ENCODE peak calls at places on chromosomes 11 and 22, in seven cellular contexts. L, B, F, S, X, H and V are unnamed samples.
A peak's percentile ranks its signal among the peaks of the same experiment; 100 is the strongest.

GRCh38 chr11:75263944-75264349 is 23.4 kb downstream of the TPBGL start:
- DNase-seq in L (peak; percentile 12), B (peak; percentile 19), F (no peak), S (no peak), X (peak; percentile 41), H (no peak), V (peak; percentile 24)

GRCh38 chr11:211741-212140 is 4.2 kb downstream of the RIC8A start:
- DNase-seq in L (no peak), B (peak; percentile 7), F (no peak), S (no peak), X (no peak), H (no peak), V (no peak)

GRCh38 chr22:27206747-27207133 is 549.4 kb downstream of the MIAT start:
- DNase-seq in L (no peak), B (no peak), F (no peak), S (no peak), X (no peak), H (no peak), V (no peak)

GRCh38 chr22:33000342-33001280 is 57.6 kb downstream of the SYN3 start:
- DNase-seq in L (peak; percentile 32), B (peak; percentile 44), F (peak; percentile 92), S (peak; percentile 16), X (peak; percentile 45), H (peak; percentile 39), V (peak; percentile 63)

GRCh38 chr22:17910561-17911311 is 113.6 kb downstream of the MICAL3 start:
- DNase-seq in L (peak; percentile 91), B (peak; percentile 75), F (peak; percentile 68), S (peak; percentile 50), X (peak; percentile 88), H (peak; percentile 39), V (peak; percentile 86)

GRCh38 chr11:15863411-15863810 is 492.9 kb downstream of the SOX6 start:
- DNase-seq in L (peak; percentile 10), B (no peak), F (no peak), S (no peak), X (peak; percentile 28), H (no peak), V (no peak)

GRCh38 chr11:69474736-69475135 is 6.7 kb upstream of the LINC01488 start:
- DNase-seq in L (no peak), B (no peak), F (no peak), S (no peak), X (no peak), H (no peak), V (no peak)

GRCh38 chr11:33605703-33606102 is 94.9 kb downstream of the C11orf91 start:
- DNase-seq in L (no peak), B (no peak), F (no peak), S (no peak), X (no peak), H (no peak), V (no peak)

GRCh38 chr11:68140496-68141246 is 19.5 kb upstream of the CHKA start:
- DNase-seq in L (no peak), B (no peak), F (no peak), S (peak; percentile 72), X (no peak), H (no peak), V (no peak)

GRCh38 chr22:22936190-22936914 is 48.7 kb downstream of the IGLL5 start:
- DNase-seq in L (no peak), B (no peak), F (no peak), S (no peak), X (no peak), H (no peak), V (no peak)

GRCh38 chr22:24153353-24153752 is 27.9 kb upstream of the SUSD2 start:
- DNase-seq in L (peak; percentile 69), B (no peak), F (no peak), S (no peak), X (no peak), H (no peak), V (peak; percentile 36)

GRCh38 chr11:111585371-111585770 is 16.9 kb upstream of the SIK2 start:
- DNase-seq in L (peak; percentile 90), B (no peak), F (no peak), S (no peak), X (peak; percentile 51), H (no peak), V (peak; percentile 76)

GRCh38 chr11:117075186-117075585 is 23.0 kb downstream of the SIK3 start:
- DNase-seq in L (no peak), B (no peak), F (no peak), S (no peak), X (no peak), H (no peak), V (no peak)

GRCh38 chr11:10946072-10946471 is 88.2 kb upstream of the ZBED5 start:
- DNase-seq in L (no peak), B (no peak), F (no peak), S (no peak), X (no peak), H (no peak), V (no peak)

GRCh38 chr11:125315088-125315740 is 150.7 kb downstream of the PKNOX2 start:
- DNase-seq in L (peak; percentile 25), B (peak; percentile 65), F (peak; percentile 16), S (peak; percentile 56), X (peak; percentile 71), H (no peak), V (peak; percentile 81)

GRCh38 chr11:6402061-6402470 is 11.8 kb downstream of the SMPD1 start:
- DNase-seq in L (no peak), B (no peak), F (no peak), S (no peak), X (no peak), H (no peak), V (no peak)
- TF ChIP-seq CTCF in L (no peak), B (no peak), F (no peak), S (no peak), X (no peak), H (no peak), V (no peak)

GRCh38 chr11:94400839-94401772 is at the start of gene GPR83:
- DNase-seq in L (peak; percentile 12), B (no peak), F (peak; percentile 75), S (no peak), X (no peak), H (no peak), V (no peak)

GRCh38 chr11:94400075-94400838 is 962 bp downstream of the GPR83 start:
- DNase-seq in L (no peak), B (no peak), F (no peak), S (no peak), X (no peak), H (no peak), V (no peak)

GRCh38 chr11:94405062-94405461 is 3.8 kb upstream of the GPR83 start:
- DNase-seq in L (no peak), B (no peak), F (no peak), S (no peak), X (no peak), H (no peak), V (no peak)

GRCh38 chr11:94401773-94402265 is 600 bp upstream of the GPR83 start:
- DNase-seq in L (no peak), B (no peak), F (peak; percentile 29), S (no peak), X (no peak), H (no peak), V (no peak)

GRCh38 chr11:94402355-94402754 is 1.1 kb upstream of the GPR83 start:
- DNase-seq in L (no peak), B (no peak), F (no peak), S (no peak), X (no peak), H (no peak), V (no peak)
- H3K4me3 ChIP-seq in L (no peak overlapping the region), B (no peak overlapping the region), F (no peak overlapping the region), S (no peak overlapping the region), X (no peak overlapping the region), H (no peak overlapping the region), V (no peak overlapping the region)

GRCh38 chr11:36469063-36469462 is 41.0 kb downstream of the TRAF6 start:
- DNase-seq in L (no peak), B (no peak), F (peak; percentile 93), S (no peak), X (no peak), H (no peak), V (peak; percentile 57)
- TF ChIP-seq CTCF in L (peak; percentile 34), B (no peak), F (peak; percentile 87), S (no peak), X (no peak), H (no peak), V (peak; percentile 75)

DNA sequence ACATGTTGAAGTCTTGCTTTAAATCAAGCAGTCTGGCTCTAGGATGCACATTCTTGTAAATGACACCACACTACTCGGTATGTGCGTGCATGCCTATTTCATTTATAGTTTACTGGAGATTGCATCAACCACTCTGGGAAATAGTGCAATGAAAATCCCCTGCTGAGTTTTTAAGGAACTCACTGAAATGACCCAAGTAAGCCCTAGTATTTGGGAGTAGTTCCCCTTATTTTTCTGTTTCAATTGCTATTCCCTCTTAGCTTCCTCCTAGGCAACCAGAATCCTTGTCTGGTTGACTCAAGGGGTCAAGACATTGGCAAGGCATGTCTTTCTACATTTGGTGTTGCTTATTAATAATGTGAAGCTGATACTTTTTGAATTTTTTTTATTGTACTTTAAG is 160.2 kb upstream of the LARGE1 start:
- DNase-seq in L (no peak), B (no peak), F (no peak), S (no peak), X (no peak), H (no peak), V (no peak)
- H3K4me3 ChIP-seq in L (no peak overlapping the region), B (no peak overlapping the region), F (no peak overlapping the region), S (no peak overlapping the region), X (no peak overlapping the region), H (no peak overlapping the region), V (no peak overlapping the region)

GRCh38 chr22:35454416-35455054 is 54.6 kb downstream of the MCM5 start:
- DNase-seq in L (no peak), B (no peak), F (no peak), S (no peak), X (peak; percentile 28), H (no peak), V (no peak)
- TF ChIP-seq CTCF in L (no peak), B (peak; percentile 11), F (peak; percentile 38), S (no peak), X (no peak), H (no peak), V (peak; percentile 30)

DNA sequence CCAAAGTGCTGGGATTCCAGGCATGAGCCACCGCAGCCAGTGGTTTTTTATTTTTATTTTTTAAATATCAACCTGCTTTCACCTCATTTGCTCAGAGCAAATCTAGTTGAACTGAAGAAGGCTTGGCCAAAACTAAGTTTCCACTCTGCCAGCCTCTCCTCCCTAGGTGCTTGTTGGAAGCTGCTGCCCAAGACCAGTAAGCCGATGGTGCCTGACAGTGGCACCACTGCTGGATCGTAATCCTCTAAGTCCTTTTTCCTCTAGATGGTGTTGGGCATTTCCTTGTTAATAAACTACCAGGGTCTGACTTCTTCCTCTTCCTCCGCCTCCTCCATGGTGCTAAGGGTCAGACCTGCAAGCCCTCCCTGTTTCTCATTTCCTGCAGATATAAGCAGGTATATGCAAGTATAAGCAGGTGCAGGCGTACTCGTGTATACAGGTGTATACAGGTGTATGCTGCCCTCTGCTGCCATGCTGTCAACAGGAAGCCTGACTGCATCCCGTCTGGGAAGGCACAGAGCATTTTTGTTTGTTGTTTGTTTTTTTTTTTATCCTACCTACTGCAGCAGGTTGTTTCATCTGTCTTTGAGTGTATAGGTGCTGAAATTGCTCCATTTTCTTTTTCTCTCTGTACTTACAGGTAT is 1.6 kb downstream of the NADSYN1 start:
- DNase-seq in L (no peak), B (no peak), F (no peak), S (peak; percentile 28), X (no peak), H (no peak), V (no peak)
- H3K4me3 ChIP-seq in L (no peak overlapping the region), B (no peak overlapping the region), F (no peak overlapping the region), S (no peak overlapping the region), X (peak overlapping the region; percentile 22), H (no peak overlapping the region), V (no peak overlapping the region)